ENCODE peak calls at places on chromosome 16, in eight cellular contexts. W is Peyer's patch; O is ovary; E is BE2C; M is SJSA1; I is small intestine; G is CD8-positive, alpha-beta T cell; N is thyroid gland. L is an unnamed sample. For H3K27me3 and H3K9me3, the result is how much of the 10 kb centered on the place peaks cover.

GRCh38 chr16:71311553-71312158 is 22.5 kb upstream of the CMTR2 start:
- DNase-seq in G (peak), I (peak), N (peak), O (no peak), E (peak), M (no peak), W (peak), L (peak)

GRCh38 chr16:58515871-58516767 is 802 bp downstream of the SETD6 start:
- DNase-seq in G (peak), M (no peak), E (peak), N (peak), W (peak), O (peak), I (peak), L (peak)

GRCh38 chr16:77789646-77790370 is 1.4 kb downstream of the VAT1L start:
- DNase-seq in G (no peak), I (no peak), W (no peak), E (no peak), M (no peak), N (no peak), O (no peak), L (no peak)

GRCh38 chr16:66236301-66236700 is 130.2 kb upstream of the CDH5 start:
- DNase-seq in N (no peak), O (no peak), W (no peak), M (no peak), I (no peak), G (no peak), E (no peak), L (no peak)

GRCh38 chr16:12679660-12680272 is 123.9 kb downstream of the CPPED1 start:
- DNase-seq in E (no peak), G (no peak), M (no peak), N (no peak), W (no peak), O (no peak), I (no peak), L (no peak)

GRCh38 chr16:86931410-86931941 is 353.1 kb downstream of the FOXL1 start:
- DNase-seq in O (no peak), N (peak), M (peak), I (no peak), E (no peak), G (no peak), W (no peak), L (no peak)

GRCh38 chr16:51638338-51639135 is 487.5 kb upstream of the SALL1 start:
- DNase-seq in E (no peak), I (no peak), M (no peak), W (no peak), N (no peak), O (no peak), G (no peak), L (no peak)

GRCh38 chr16:85334718-85335583 is 222.7 kb upstream of the CIBAR2 start:
- DNase-seq in E (peak), W (peak), N (no peak), O (no peak), G (peak), I (peak), M (no peak), L (no peak)

GRCh38 chr16:51648521-51648920 is 497.5 kb upstream of the SALL1 start:
- DNase-seq in N (no peak), O (no peak), M (no peak), G (no peak), W (no peak), E (no peak), I (no peak), L (no peak)

GRCh38 chr16:27460663-27461482 is 58.9 kb downstream of the IL21R start:
- DNase-seq in G (no peak), N (no peak), M (no peak), W (no peak), I (no peak), O (no peak), E (no peak), L (no peak)

GRCh38 chr16:71569621-71570020 is 7.3 kb downstream of the TAT start:
- DNase-seq in G (no peak), W (peak), O (no peak), M (no peak), E (no peak), I (peak), N (no peak), L (no peak)

GRCh38 chr16:87469186-87469585 is 23.6 kb downstream of the ZCCHC14 start:
- DNase-seq in I (no peak), E (no peak), N (no peak), G (no peak), O (no peak), M (no peak), W (no peak), L (no peak)

GRCh38 chr16:66379571-66379941 is 13.1 kb downstream of the CDH5 start:
- DNase-seq in M (no peak), E (no peak), N (no peak), G (no peak), W (no peak), O (no peak), I (no peak), L (no peak)

GRCh38 chr16:24847358-24847664 is 1.5 kb downstream of the SLC5A11 start:
- DNase-seq in E (no peak), I (no peak), G (no peak), N (no peak), M (peak), O (no peak), W (no peak), L (no peak)

GRCh38 chr16:6574146-6574545 is 758.5 kb upstream of the RBFOX1 start:
- DNase-seq in O (no peak), N (no peak), W (no peak), E (no peak), I (no peak), G (no peak), M (no peak), L (no peak)

GRCh38 chr16:83972256-83973008 is 4.4 kb downstream of the NECAB2 start:
- DNase-seq in G (no peak), W (no peak), I (no peak), O (no peak), N (no peak), M (no peak), E (no peak), L (no peak)

GRCh38 chr16:5323284-5323683 is 225.7 kb upstream of the EEF2KMT start:
- DNase-seq in N (no peak), M (no peak), O (no peak), G (no peak), E (no peak), I (no peak), W (no peak), L (no peak)

DNA sequence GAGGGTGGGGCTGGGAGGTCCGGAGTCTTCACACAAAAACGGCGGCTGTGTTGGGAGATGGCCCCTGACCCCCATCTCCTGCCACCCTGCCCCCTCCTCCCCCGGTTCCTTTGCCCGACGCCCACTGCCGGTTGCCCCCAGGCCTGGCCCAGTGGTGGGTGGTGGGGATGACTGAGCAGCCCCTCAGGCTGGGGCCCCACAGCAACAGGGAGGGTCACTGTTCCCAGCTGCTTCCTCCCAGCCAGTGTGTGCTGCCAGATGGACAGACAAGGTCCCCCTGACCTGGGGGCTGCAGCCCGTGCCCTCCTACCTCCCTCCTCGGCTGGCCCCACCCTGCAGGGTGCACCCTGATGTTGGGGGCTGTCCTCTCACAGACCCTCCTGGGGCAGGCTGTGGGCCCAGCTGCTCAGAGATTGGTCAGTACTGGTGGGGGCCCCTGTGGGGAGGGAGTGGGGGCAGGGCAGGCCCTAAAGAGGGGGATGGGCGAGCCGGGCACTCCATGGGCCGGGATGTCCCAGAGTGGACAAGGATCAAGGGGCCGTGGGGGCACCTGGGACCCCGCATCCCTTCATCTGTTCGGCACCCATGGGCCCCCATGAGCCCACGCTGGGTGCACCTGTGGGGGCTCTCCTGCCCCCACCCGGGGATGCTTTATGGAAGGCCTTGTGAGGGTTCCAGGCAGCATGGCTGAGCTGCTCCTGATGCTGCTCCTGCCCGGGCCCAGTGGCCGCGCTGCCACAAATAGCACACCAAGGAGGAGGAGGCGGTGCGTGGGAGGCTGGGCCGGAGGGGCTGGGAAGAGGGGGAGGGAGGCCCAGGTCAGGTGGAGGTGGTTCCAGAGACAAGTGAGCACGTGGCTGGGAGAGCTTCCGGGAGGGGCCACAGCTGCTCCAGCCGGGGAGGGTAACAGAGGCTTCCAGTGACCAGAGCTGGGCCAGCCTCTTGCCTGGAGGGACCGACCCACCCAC is 5.1 kb downstream of the C1QTNF8 start:
- DNase-seq in O (no peak), W (no peak), M (no peak), G (no peak), I (no peak), N (no peak), E (no peak), L (no peak)
- H3K27me3 ChIP-seq in O (under half), W (under half), M (under half), G (under half), I (under half), N (under half), E (half or more), L (under half)

DNA sequence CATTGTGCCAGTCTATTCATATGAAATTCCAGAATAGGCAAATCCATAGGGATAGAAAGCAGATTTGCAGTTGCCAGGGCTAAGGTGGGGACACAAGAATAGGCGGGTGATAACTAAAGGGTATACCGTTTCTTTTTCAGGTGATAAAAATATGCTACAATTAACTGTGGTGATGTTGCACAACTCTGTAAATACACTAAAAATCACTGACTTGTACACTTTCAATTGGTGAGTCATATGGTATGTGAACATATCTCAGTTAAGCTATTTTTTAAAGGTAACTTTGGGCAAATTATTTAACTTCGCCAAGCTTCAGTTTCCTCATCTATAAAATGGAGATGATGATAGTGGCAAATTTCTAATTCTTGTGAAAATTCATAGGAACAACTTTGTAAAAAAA is 65.9 kb downstream of the CDYL2 start:
- DNase-seq in M (no peak), W (no peak), G (no peak), N (no peak), E (no peak), I (no peak), O (no peak), L (no peak)
- H3K4me3 ChIP-seq in M (no peak), W (no peak), G (no peak), N (no peak), E (no peak), I (no peak), O (no peak), L (no peak)

GRCh38 chr16:31913668-31914067 is 40.1 kb downstream of the ZNF267 start:
- DNase-seq in E (no peak), M (no peak), G (no peak), O (no peak), W (no peak), I (no peak), N (no peak), L (no peak)
- H3K9me3 ChIP-seq in E (under half), M (under half), G (half or more), O (under half), W (under half), I (under half), N (under half), L (half or more)

DNA sequence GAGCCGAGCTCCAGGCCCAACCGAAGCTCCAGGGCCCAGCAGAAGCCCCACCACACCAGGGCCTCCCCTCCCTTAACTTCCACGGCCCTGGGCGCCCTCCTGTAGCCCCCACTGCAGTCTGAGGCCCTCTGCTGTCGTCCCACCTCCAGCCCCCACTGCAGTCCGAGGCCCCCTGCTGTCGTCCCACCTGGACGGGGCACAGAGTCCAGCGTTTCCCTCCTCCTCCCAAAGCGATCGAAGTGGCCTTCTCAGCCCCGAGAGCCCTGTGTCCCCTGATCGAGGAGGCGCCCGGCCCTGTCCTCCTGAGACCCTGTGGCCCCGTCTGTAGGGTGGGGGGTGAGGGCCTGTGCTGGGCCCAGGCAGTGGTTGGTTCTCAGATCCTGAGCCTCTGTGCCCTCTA is 25.8 kb upstream of the CACNA1H start:
- DNase-seq in W (no peak), M (no peak), N (no peak), O (no peak), G (no peak), E (no peak), I (no peak), L (no peak)
- H3K27me3 ChIP-seq in W (under half), M (half or more), N (under half), O (under half), G (under half), E (under half), I (under half), L (under half)

DNA sequence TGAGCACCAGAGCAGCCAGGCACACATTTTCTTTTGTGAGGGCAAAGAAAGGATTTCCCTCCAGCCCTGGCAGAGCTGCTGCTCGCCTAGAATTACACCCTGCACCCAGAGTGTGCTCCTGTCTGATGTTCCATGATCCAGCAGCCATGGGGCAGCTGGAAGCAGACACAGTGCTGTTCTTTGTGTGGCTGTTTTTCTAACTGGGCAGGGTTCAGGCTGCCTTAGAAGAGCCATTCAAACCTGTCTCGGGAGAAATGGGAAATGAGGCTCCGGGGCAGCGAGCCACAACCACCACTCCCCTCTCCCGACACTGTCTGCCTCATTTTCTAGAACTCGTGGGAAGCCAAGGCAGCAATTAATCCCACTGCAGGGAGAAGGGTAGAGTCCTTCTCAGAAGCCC is 28.9 kb downstream of the LITAF start:
- DNase-seq in M (no peak), W (no peak), E (no peak), G (no peak), O (no peak), N (peak), I (no peak), L (no peak)
- H3K4me3 ChIP-seq in M (no peak), W (no peak), E (no peak), G (no peak), O (no peak), N (no peak), I (no peak), L (no peak)

GRCh38 chr16:35314298-35314697 is 1854.9 kb downstream of the TP53TG3F start:
- DNase-seq in M (no peak), N (no peak), E (no peak), I (no peak), O (no peak), G (no peak), W (no peak), L (no peak)
- H3K9me3 ChIP-seq in M (under half), N (under half), E (under half), I (under half), O (under half), G (under half), W (under half), L (under half)

DNA sequence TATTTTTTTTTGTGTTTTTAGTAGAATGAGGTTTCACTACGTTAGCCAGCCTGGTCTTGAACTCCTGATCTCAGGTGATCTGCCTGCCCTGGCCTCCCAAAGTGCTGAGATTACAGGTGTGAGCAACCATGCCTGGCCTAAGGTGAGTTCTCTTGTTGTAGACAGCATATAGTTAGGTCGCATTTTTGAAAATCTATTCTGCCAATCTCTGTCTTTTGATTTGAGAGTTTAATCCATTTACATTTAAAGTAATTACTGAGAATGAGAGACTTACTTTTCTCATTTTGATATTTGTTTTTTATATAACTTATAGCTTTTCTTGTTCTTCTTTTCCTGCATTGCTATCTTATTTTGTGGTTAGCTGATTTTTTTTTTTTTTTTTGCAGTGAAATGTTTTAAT is 6.3 kb upstream of the PRKCB start:
- DNase-seq in W (no peak), M (no peak), O (no peak), N (no peak), E (no peak), G (no peak), I (no peak), L (no peak)
- H3K27me3 ChIP-seq in W (under half), M (under half), O (under half), N (under half), E (under half), G (under half), I (under half), L (under half)

GRCh38 chr16:2715519-2715918 is 4.5 kb downstream of the PRSS27 start:
- DNase-seq in I (peak), G (peak), W (peak), E (peak), M (no peak), O (peak), N (peak), L (peak)
- H3K4me3 ChIP-seq in I (no peak), G (peak), W (peak), E (peak), M (no peak), O (no peak), N (no peak), L (no peak)